ENCODE peak calls at places on chromosomes 16 and 17, in five cellular contexts. X, C, T, Y and R are unnamed samples.

GRCh38 chr16:58063377-58064076 is 38.0 kb downstream of the MMP15 start:
- DNase-seq in X (no peak), C (no peak), T (no peak), Y (no peak), R (peak)

GRCh38 chr17:77089118-77089477 is 51.7 kb upstream of the SEC14L1 start:
- DNase-seq in X (peak), C (no peak), T (no peak), Y (no peak), R (no peak)

GRCh38 chr17:47813512-47814031 is 8.0 kb downstream of the OSBPL7 start:
- DNase-seq in X (no peak), C (no peak), T (no peak), Y (no peak), R (no peak)

GRCh38 chr17:41734139-41734948 is at the start of gene HAP1:
- DNase-seq in X (no peak), C (no peak), T (no peak), Y (no peak), R (peak)

GRCh38 chr17:74362811-74363498 is 1.3 kb upstream of the BTBD17 start:
- DNase-seq in X (no peak), C (no peak), T (no peak), Y (no peak), R (no peak)

GRCh38 chr17:8742274-8742673 is 2.4 kb downstream of the CCDC42 start:
- DNase-seq in X (no peak), C (no peak), T (no peak), Y (no peak), R (no peak)

GRCh38 chr17:43531955-43532354 is 14.2 kb downstream of the ETV4 start:
- DNase-seq in X (no peak), C (no peak), T (no peak), Y (no peak), R (no peak)

GRCh38 chr17:78113804-78114785 is 14.5 kb downstream of the TMC6 start:
- DNase-seq in X (no peak), C (no peak), T (no peak), Y (no peak), R (no peak)

DNA sequence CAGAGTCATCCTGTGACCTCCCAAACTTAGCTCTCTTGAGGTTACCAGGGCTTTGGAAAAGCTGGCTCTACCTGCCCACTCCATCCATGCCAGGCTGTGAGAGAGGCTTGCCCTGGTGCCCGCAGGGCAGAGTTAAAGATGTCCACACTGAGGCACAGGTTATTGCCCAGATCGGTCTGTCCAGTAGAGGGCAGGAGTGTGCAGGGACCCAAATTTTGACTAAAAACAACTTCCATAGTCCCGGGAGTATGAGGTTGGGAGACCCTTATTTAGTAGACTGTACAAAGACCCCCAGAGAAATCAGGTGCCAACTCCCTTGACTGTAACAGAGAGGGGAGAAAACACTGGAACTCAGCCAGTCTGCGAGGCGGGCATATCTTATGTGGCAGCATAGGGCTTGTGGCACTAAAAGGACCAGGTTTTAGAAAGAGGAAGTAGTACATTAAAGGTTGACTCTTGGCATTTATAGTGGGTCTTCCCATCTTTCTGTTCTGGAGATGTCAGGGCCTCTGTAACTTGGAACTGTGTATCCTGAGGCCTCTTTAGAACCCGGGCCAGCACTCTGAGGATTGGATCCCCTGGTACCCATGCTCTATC is 43.3 kb downstream of the HNF1B start:
- DNase-seq in X (no peak), C (no peak), T (no peak), Y (peak), R (peak)
- TF ChIP-seq CTCF in X (peak), C (peak), T (peak), Y (peak), R (peak)

GRCh38 chr16:48231675-48232214 is 12.4 kb upstream of the LONP2 start:
- DNase-seq in X (no peak), C (peak), T (no peak), Y (no peak), R (peak)
- TF ChIP-seq CTCF in X (no peak), C (peak), T (peak), Y (no peak), R (no peak)

DNA sequence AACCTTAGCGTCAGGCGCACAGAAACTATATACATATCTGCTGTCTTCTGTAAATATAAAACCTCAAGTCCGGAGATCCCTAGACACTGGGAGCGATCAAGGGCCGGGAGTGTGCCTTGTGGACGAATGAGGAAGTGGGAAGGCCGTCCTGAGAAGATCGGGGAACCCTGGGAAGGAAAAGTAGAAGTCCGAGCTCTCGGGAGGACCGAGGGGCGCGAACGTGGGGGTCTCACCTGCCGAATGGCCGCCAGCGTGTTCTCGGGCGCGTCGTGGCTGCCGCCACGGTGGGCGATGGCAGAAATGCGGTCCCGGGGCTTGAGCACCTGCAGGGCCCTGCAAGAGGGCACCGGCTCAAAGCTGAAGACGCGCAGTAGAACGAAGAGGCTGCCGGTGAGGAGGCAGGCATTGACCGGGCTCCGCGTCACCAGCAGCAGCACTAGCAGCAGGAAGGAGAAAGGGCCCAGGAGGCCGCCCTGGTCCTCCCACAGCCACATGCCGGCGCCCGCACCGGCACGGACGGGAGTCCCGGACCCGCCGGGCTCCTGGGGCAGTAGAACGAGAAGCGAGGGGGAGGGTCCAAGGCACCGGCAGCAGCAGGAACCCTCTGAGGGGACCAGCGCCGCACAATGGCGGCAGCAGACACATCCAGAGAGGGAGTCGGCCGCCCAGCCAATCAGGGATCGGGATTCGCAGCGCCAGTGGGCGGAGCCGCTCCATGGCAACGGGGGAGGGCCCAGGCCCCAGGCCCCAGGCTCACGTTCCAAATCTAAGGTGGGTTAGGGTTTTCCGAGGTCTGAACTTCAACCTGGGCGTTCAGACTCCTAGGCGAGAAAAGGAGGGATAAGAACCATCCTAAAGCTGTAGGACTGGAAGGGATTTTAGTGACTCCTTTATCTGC is at the start of gene GDE1:
- DNase-seq in X (peak), C (peak), T (peak), Y (peak), R (peak)
- TF ChIP-seq CTCF in X (no peak), C (peak), T (peak), Y (peak), R (no peak)

GRCh38 chr17:64016248-64016784 is 4.1 kb downstream of the ICAM2 start:
- DNase-seq in X (no peak), C (no peak), T (no peak), Y (no peak), R (peak)

GRCh38 chr17:64019486-64020067 is 856 bp downstream of the ICAM2 start:
- DNase-seq in X (no peak), C (no peak), T (no peak), Y (no peak), R (no peak)

GRCh38 chr17:64015447-64015846 is 5.0 kb downstream of the ICAM2 start:
- DNase-seq in X (no peak), C (no peak), T (no peak), Y (no peak), R (no peak)

GRCh38 chr17:64016974-64017373 is 3.5 kb downstream of the ICAM2 start:
- DNase-seq in X (no peak), C (no peak), T (no peak), Y (no peak), R (no peak)

GRCh38 chr17:64017381-64017980 is 3.0 kb downstream of the ICAM2 start:
- DNase-seq in X (no peak), C (no peak), T (no peak), Y (no peak), R (no peak)
- TF ChIP-seq CTCF in X (no peak), C (peak), T (peak), Y (peak), R (peak)

GRCh38 chr16:143456-143855 is 5.0 kb upstream of the NPRL3 start:
- DNase-seq in X (no peak), C (no peak), T (no peak), Y (no peak), R (no peak)

GRCh38 chr16:138049-138417 is 440 bp downstream of the NPRL3 start:
- DNase-seq in X (peak), C (no peak), T (no peak), Y (peak), R (peak)

GRCh38 chr16:143047-143446 is 4.6 kb upstream of the NPRL3 start:
- DNase-seq in X (no peak), C (no peak), T (no peak), Y (no peak), R (no peak)

GRCh38 chr16:142405-142804 is 3.9 kb upstream of the NPRL3 start:
- DNase-seq in X (no peak), C (no peak), T (no peak), Y (no peak), R (no peak)

DNA sequence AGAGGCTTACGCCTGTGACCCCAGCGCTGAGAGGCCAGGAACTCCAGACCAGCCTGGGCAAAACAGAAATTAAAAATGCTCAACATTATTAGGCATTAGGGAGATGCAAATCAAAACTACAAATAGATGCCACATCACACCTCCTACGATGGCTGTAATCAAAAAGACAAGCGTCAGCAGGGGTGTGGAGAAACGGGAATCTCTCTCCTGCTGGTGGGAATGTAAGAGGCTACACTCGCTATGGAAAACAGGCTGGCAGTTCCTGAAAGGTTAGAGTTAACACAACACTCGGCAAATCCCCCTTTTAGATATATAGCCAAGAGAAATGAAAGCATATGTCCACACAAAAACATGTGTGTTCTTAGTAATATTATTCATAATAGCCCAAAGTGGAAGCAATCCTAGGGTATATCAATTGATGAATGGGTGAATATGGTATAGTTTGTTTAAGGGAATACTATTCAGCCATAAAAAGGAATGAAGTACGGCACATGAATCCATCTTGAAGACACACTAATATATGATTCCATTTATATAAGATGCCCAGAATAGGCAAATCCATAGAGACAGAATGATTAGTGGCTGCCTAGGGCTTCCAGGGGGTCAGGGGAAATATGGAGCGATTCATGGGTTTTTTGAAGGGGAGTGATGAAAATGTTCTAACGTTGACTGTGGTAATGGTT is 1.8 kb upstream of the NPRL3 start:
- DNase-seq in X (no peak), C (no peak), T (no peak), Y (no peak), R (no peak)
- TF ChIP-seq CTCF in X (no peak), C (no peak), T (no peak), Y (no peak), R (no peak)

DNA sequence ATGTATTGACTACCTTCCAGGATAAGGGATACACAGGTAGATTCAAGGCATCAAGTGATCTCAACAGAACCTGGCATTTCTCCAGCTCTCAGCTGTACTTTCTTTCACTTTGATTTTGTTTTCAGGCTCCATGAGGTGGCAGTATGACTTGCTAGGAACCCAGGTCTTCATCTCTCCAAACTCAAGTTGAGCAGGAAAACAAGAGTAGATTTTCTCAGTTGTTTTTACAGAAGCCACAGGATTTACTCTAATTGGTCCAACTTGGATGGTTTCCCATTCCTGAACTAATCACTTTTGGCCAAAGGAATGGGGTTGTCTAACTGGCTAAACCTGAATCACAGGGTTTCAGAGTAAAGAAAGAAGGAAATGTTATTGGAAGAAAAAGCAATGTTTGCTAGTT is 146.6 kb downstream of the TRIM37 start:
- DNase-seq in X (no peak), C (no peak), T (no peak), Y (no peak), R (no peak)
- TF ChIP-seq CTCF in X (no peak), C (peak), T (peak), Y (no peak), R (no peak)

DNA sequence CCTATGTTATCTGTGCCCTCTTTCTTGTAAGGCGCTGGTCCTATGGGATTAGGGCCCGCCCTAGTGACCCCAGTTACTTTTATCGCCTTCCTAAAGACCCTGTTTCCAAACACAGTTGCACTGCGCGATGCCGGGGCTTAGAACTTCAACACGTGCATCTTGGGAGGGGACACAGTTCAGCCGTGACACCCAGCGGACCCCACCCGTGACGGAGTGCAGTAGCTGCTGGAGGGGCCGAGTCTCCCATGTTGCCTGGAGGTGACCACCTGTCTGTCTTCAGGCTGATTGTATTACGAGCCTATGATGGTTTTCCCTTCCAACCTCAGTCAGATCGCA is 9.4 kb downstream of the BAIAP2 start:
- DNase-seq in X (no peak), C (no peak), T (no peak), Y (no peak), R (no peak)
- TF ChIP-seq CTCF in X (no peak), C (no peak), T (no peak), Y (no peak), R (no peak)

DNA sequence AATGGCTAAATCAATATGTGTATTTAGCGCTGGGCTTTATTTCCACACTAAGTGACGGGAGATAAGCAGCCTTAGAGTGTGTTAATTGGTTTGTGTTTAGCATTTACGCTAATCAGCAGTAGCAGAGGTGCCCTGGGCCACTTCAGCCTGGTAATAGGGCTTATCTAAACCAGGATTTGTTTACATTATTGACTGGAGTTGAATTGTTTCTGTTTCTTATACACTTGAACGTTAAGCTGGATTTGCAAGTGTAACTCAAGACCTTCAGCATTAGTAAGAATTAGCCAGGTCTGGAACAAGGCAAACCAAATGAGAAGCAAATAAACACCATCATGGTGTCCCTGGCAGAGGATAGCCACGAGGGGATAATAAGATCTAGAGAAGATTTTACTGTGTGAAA is 313.6 kb downstream of the HS3ST4 start:
- DNase-seq in X (no peak), C (no peak), T (no peak), Y (no peak), R (no peak)
- TF ChIP-seq CTCF in X (no peak), C (no peak), T (no peak), Y (no peak), R (no peak)

DNA sequence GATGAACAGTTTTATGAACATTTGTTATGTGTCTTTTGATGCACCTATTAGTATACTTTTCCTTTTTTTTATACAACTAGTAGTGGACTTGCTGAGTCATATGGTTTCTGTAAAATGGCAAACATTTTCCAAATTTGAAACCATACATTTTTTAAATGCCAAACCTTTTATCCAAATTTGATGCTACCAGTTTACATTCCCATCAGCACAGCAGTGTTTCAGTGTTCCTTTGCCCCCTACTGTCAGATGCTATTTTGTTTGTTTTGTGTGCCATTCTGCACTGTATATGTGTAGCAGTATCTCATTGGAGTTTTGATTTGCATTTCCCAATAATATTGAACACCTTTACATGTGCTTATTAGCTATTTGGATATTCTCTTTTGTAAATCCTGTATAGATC is 219.4 kb downstream of the TANC2 start:
- DNase-seq in X (no peak), C (no peak), T (no peak), Y (no peak), R (no peak)
- TF ChIP-seq CTCF in X (no peak), C (no peak), T (no peak), Y (no peak), R (no peak)